ENCODE peak calls at places on chromosomes 7 and 10, in eight cellular contexts. One of them, this sample, is unnamed.

GRCh38 chr10:116796469-116796868 is 52.8 kb upstream of the ENO4 start:
- DNase-seq in Caco-2: peak
- DNase-seq in osteocyte: no peak
- DNase-seq in stimulated activated CD8-positive, alpha-beta memory T cell treated with anti-CD3 and anti-CD28 coated beads, Interleukin-2, amount 100 ng/mL, for 1 hour: no peak
- DNase-seq in fibroblast of the aortic adventitia: no peak
- DNase-seq in uterus: no peak
- DNase-seq in AG09309: no peak
- DNase-seq in A172: no peak
- DNase-seq in this sample: no peak

GRCh38 chr7:6446977-6447588 is 671 bp downstream of the DAGLB start:
- DNase-seq in osteocyte: peak
- DNase-seq in stimulated activated CD8-positive, alpha-beta memory T cell treated with anti-CD3 and anti-CD28 coated beads, Interleukin-2, amount 100 ng/mL, for 1 hour: peak
- DNase-seq in uterus: peak
- DNase-seq in Caco-2: peak
- DNase-seq in A172: peak
- DNase-seq in AG09309: peak
- DNase-seq in fibroblast of the aortic adventitia: peak
- DNase-seq in this sample: peak

GRCh38 chr10:11861341-11861740 is 38.2 kb downstream of the PROSER2 start:
- DNase-seq in AG09309: no peak
- DNase-seq in Caco-2: peak
- DNase-seq in stimulated activated CD8-positive, alpha-beta memory T cell treated with anti-CD3 and anti-CD28 coated beads, Interleukin-2, amount 100 ng/mL, for 1 hour: no peak
- DNase-seq in osteocyte: no peak
- DNase-seq in fibroblast of the aortic adventitia: no peak
- DNase-seq in A172: no peak
- DNase-seq in uterus: no peak
- DNase-seq in this sample: no peak

GRCh38 chr10:26780793-26781601 is 79.8 kb downstream of the ABI1 start:
- DNase-seq in stimulated activated CD8-positive, alpha-beta memory T cell treated with anti-CD3 and anti-CD28 coated beads, Interleukin-2, amount 100 ng/mL, for 1 hour: no peak
- DNase-seq in AG09309: peak
- DNase-seq in fibroblast of the aortic adventitia: peak
- DNase-seq in A172: peak
- DNase-seq in Caco-2: no peak
- DNase-seq in osteocyte: no peak
- DNase-seq in uterus: no peak
- DNase-seq in this sample: peak

GRCh38 chr7:107113866-107114265 is 54.9 kb upstream of the HBP1 start:
- DNase-seq in stimulated activated CD8-positive, alpha-beta memory T cell treated with anti-CD3 and anti-CD28 coated beads, Interleukin-2, amount 100 ng/mL, for 1 hour: no peak
- DNase-seq in osteocyte: no peak
- DNase-seq in A172: no peak
- DNase-seq in Caco-2: no peak
- DNase-seq in uterus: no peak
- DNase-seq in fibroblast of the aortic adventitia: no peak
- DNase-seq in AG09309: no peak
- DNase-seq in this sample: no peak

GRCh38 chr10:12333382-12334185 is 15.8 kb upstream of the CAMK1D start:
- DNase-seq in Caco-2: no peak
- DNase-seq in A172: peak
- DNase-seq in AG09309: peak
- DNase-seq in fibroblast of the aortic adventitia: peak
- DNase-seq in uterus: peak
- DNase-seq in stimulated activated CD8-positive, alpha-beta memory T cell treated with anti-CD3 and anti-CD28 coated beads, Interleukin-2, amount 100 ng/mL, for 1 hour: no peak
- DNase-seq in osteocyte: peak
- DNase-seq in this sample: peak

GRCh38 chr10:126536148-126536547 is 134.3 kb downstream of the C10orf90 start:
- DNase-seq in Caco-2: no peak
- DNase-seq in osteocyte: no peak
- DNase-seq in fibroblast of the aortic adventitia: peak
- DNase-seq in AG09309: no peak
- DNase-seq in stimulated activated CD8-positive, alpha-beta memory T cell treated with anti-CD3 and anti-CD28 coated beads, Interleukin-2, amount 100 ng/mL, for 1 hour: no peak
- DNase-seq in uterus: no peak
- DNase-seq in A172: peak
- DNase-seq in this sample: peak

GRCh38 chr7:571096-572012 is 51.7 kb upstream of the PDGFA start:
- DNase-seq in osteocyte: no peak
- DNase-seq in Caco-2: no peak
- DNase-seq in fibroblast of the aortic adventitia: no peak
- DNase-seq in uterus: no peak
- DNase-seq in A172: no peak
- DNase-seq in stimulated activated CD8-positive, alpha-beta memory T cell treated with anti-CD3 and anti-CD28 coated beads, Interleukin-2, amount 100 ng/mL, for 1 hour: no peak
- DNase-seq in AG09309: no peak
- DNase-seq in this sample: no peak

GRCh38 chr10:51342381-51342780 is 268.1 kb downstream of the PRKG1 start:
- DNase-seq in uterus: no peak
- DNase-seq in AG09309: no peak
- DNase-seq in fibroblast of the aortic adventitia: peak
- DNase-seq in osteocyte: no peak
- DNase-seq in Caco-2: no peak
- DNase-seq in A172: no peak
- DNase-seq in stimulated activated CD8-positive, alpha-beta memory T cell treated with anti-CD3 and anti-CD28 coated beads, Interleukin-2, amount 100 ng/mL, for 1 hour: no peak
- DNase-seq in this sample: no peak

GRCh38 chr7:131935180-131935579 is 378.8 kb upstream of the PODXL start:
- DNase-seq in AG09309: no peak
- DNase-seq in stimulated activated CD8-positive, alpha-beta memory T cell treated with anti-CD3 and anti-CD28 coated beads, Interleukin-2, amount 100 ng/mL, for 1 hour: no peak
- DNase-seq in A172: no peak
- DNase-seq in osteocyte: no peak
- DNase-seq in Caco-2: no peak
- DNase-seq in uterus: no peak
- DNase-seq in fibroblast of the aortic adventitia: no peak
- DNase-seq in this sample: no peak

GRCh38 chr7:151233111-151233701 is 923 bp downstream of the CHPF2 start:
- DNase-seq in osteocyte: no peak
- DNase-seq in fibroblast of the aortic adventitia: peak
- DNase-seq in Caco-2: no peak
- DNase-seq in uterus: no peak
- DNase-seq in AG09309: no peak
- DNase-seq in stimulated activated CD8-positive, alpha-beta memory T cell treated with anti-CD3 and anti-CD28 coated beads, Interleukin-2, amount 100 ng/mL, for 1 hour: peak
- DNase-seq in A172: peak
- DNase-seq in this sample: peak

GRCh38 chr7:131154380-131154779 is 173.3 kb upstream of the MKLN1 start:
- DNase-seq in Caco-2: no peak
- DNase-seq in stimulated activated CD8-positive, alpha-beta memory T cell treated with anti-CD3 and anti-CD28 coated beads, Interleukin-2, amount 100 ng/mL, for 1 hour: no peak
- DNase-seq in AG09309: no peak
- DNase-seq in uterus: no peak
- DNase-seq in fibroblast of the aortic adventitia: no peak
- DNase-seq in osteocyte: no peak
- DNase-seq in A172: no peak
- DNase-seq in this sample: no peak

GRCh38 chr10:17074548-17074860 is 55.1 kb downstream of the CUBN start:
- DNase-seq in stimulated activated CD8-positive, alpha-beta memory T cell treated with anti-CD3 and anti-CD28 coated beads, Interleukin-2, amount 100 ng/mL, for 1 hour: no peak
- DNase-seq in osteocyte: no peak
- DNase-seq in Caco-2: no peak
- DNase-seq in uterus: no peak
- DNase-seq in AG09309: no peak
- DNase-seq in fibroblast of the aortic adventitia: peak
- DNase-seq in A172: peak
- DNase-seq in this sample: peak

GRCh38 chr10:97708976-97709745 is 4.4 kb upstream of the MARVELD1 start:
- DNase-seq in fibroblast of the aortic adventitia: peak
- DNase-seq in AG09309: peak
- DNase-seq in stimulated activated CD8-positive, alpha-beta memory T cell treated with anti-CD3 and anti-CD28 coated beads, Interleukin-2, amount 100 ng/mL, for 1 hour: no peak
- DNase-seq in A172: peak
- DNase-seq in osteocyte: peak
- DNase-seq in Caco-2: peak
- DNase-seq in uterus: peak
- DNase-seq in this sample: peak

GRCh38 chr7:149741629-149742028 is 31.8 kb downstream of the ZNF467 start:
- DNase-seq in A172: no peak
- DNase-seq in Caco-2: no peak
- DNase-seq in osteocyte: no peak
- DNase-seq in stimulated activated CD8-positive, alpha-beta memory T cell treated with anti-CD3 and anti-CD28 coated beads, Interleukin-2, amount 100 ng/mL, for 1 hour: no peak
- DNase-seq in fibroblast of the aortic adventitia: peak
- DNase-seq in uterus: no peak
- DNase-seq in AG09309: peak
- DNase-seq in this sample: peak

GRCh38 chr10:131852161-131852822 is 48.5 kb upstream of the PPP2R2D start:
- DNase-seq in AG09309: no peak
- DNase-seq in osteocyte: peak
- DNase-seq in fibroblast of the aortic adventitia: no peak
- DNase-seq in stimulated activated CD8-positive, alpha-beta memory T cell treated with anti-CD3 and anti-CD28 coated beads, Interleukin-2, amount 100 ng/mL, for 1 hour: no peak
- DNase-seq in A172: no peak
- DNase-seq in uterus: peak
- DNase-seq in Caco-2: peak
- DNase-seq in this sample: no peak

GRCh38 chr7:75998038-75998437 is 3.6 kb upstream of the TMEM120A start:
- DNase-seq in Caco-2: no peak
- DNase-seq in osteocyte: no peak
- DNase-seq in uterus: no peak
- DNase-seq in fibroblast of the aortic adventitia: no peak
- DNase-seq in stimulated activated CD8-positive, alpha-beta memory T cell treated with anti-CD3 and anti-CD28 coated beads, Interleukin-2, amount 100 ng/mL, for 1 hour: no peak
- DNase-seq in A172: no peak
- DNase-seq in AG09309: no peak
- DNase-seq in this sample: no peak

GRCh38 chr10:93612237-93612636 is at the start of gene PDE6C:
- DNase-seq in Caco-2: no peak
- DNase-seq in uterus: no peak
- DNase-seq in fibroblast of the aortic adventitia: no peak
- DNase-seq in A172: no peak
- DNase-seq in AG09309: no peak
- DNase-seq in osteocyte: no peak
- DNase-seq in stimulated activated CD8-positive, alpha-beta memory T cell treated with anti-CD3 and anti-CD28 coated beads, Interleukin-2, amount 100 ng/mL, for 1 hour: no peak
- DNase-seq in this sample: no peak

GRCh38 chr7:952548-953441 is 1.7 kb downstream of the ADAP1 start:
- DNase-seq in fibroblast of the aortic adventitia: no peak
- DNase-seq in Caco-2: no peak
- DNase-seq in A172: no peak
- DNase-seq in AG09309: no peak
- DNase-seq in uterus: no peak
- DNase-seq in osteocyte: no peak
- DNase-seq in stimulated activated CD8-positive, alpha-beta memory T cell treated with anti-CD3 and anti-CD28 coated beads, Interleukin-2, amount 100 ng/mL, for 1 hour: no peak
- DNase-seq in this sample: no peak

GRCh38 chr7:96285579-96285978 is 36.3 kb downstream of the SLC25A13 start:
- DNase-seq in stimulated activated CD8-positive, alpha-beta memory T cell treated with anti-CD3 and anti-CD28 coated beads, Interleukin-2, amount 100 ng/mL, for 1 hour: no peak
- DNase-seq in uterus: no peak
- DNase-seq in osteocyte: no peak
- DNase-seq in fibroblast of the aortic adventitia: no peak
- DNase-seq in AG09309: no peak
- DNase-seq in A172: no peak
- DNase-seq in Caco-2: no peak
- DNase-seq in this sample: no peak

GRCh38 chr10:93259126-93259525 is 185.4 kb downstream of the CYP26A1 start:
- DNase-seq in A172: no peak
- DNase-seq in uterus: no peak
- DNase-seq in AG09309: no peak
- DNase-seq in osteocyte: no peak
- DNase-seq in stimulated activated CD8-positive, alpha-beta memory T cell treated with anti-CD3 and anti-CD28 coated beads, Interleukin-2, amount 100 ng/mL, for 1 hour: no peak
- DNase-seq in fibroblast of the aortic adventitia: peak
- DNase-seq in Caco-2: no peak
- DNase-seq in this sample: peak

GRCh38 chr7:30281791-30282190 is 2.6 kb upstream of the ZNRF2 start:
- DNase-seq in AG09309: no peak
- DNase-seq in Caco-2: peak
- DNase-seq in osteocyte: no peak
- DNase-seq in fibroblast of the aortic adventitia: no peak
- DNase-seq in A172: no peak
- DNase-seq in uterus: no peak
- DNase-seq in stimulated activated CD8-positive, alpha-beta memory T cell treated with anti-CD3 and anti-CD28 coated beads, Interleukin-2, amount 100 ng/mL, for 1 hour: no peak
- DNase-seq in this sample: no peak

GRCh38 chr7:99419323-99420021 is 10.7 kb downstream of the BUD31 start:
- DNase-seq in Caco-2: no peak
- DNase-seq in osteocyte: no peak
- DNase-seq in uterus: no peak
- DNase-seq in A172: no peak
- DNase-seq in stimulated activated CD8-positive, alpha-beta memory T cell treated with anti-CD3 and anti-CD28 coated beads, Interleukin-2, amount 100 ng/mL, for 1 hour: no peak
- DNase-seq in AG09309: no peak
- DNase-seq in fibroblast of the aortic adventitia: no peak
- DNase-seq in this sample: no peak

GRCh38 chr7:134024729-134025128 is 102.4 kb upstream of the LRGUK start:
- DNase-seq in stimulated activated CD8-positive, alpha-beta memory T cell treated with anti-CD3 and anti-CD28 coated beads, Interleukin-2, amount 100 ng/mL, for 1 hour: no peak
- DNase-seq in A172: no peak
- DNase-seq in osteocyte: no peak
- DNase-seq in Caco-2: no peak
- DNase-seq in uterus: no peak
- DNase-seq in AG09309: no peak
- DNase-seq in fibroblast of the aortic adventitia: peak
- DNase-seq in this sample: peak

GRCh38 chr10:11631890-11632587 is 20.6 kb upstream of the USP6NL start:
- DNase-seq in Caco-2: no peak
- DNase-seq in A172: peak
- DNase-seq in stimulated activated CD8-positive, alpha-beta memory T cell treated with anti-CD3 and anti-CD28 coated beads, Interleukin-2, amount 100 ng/mL, for 1 hour: no peak
- DNase-seq in osteocyte: no peak
- DNase-seq in uterus: no peak
- DNase-seq in AG09309: no peak
- DNase-seq in fibroblast of the aortic adventitia: no peak
- DNase-seq in this sample: no peak

GRCh38 chr10:89327803-89328441 is at the start of gene IFIT3:
- DNase-seq in uterus: peak
- DNase-seq in A172: peak
- DNase-seq in osteocyte: no peak
- DNase-seq in AG09309: peak
- DNase-seq in fibroblast of the aortic adventitia: peak
- DNase-seq in Caco-2: no peak
- DNase-seq in stimulated activated CD8-positive, alpha-beta memory T cell treated with anti-CD3 and anti-CD28 coated beads, Interleukin-2, amount 100 ng/mL, for 1 hour: no peak
- DNase-seq in this sample: peak

GRCh38 chr10:15370212-15370740 is 813 bp downstream of the FAM171A1 start:
- DNase-seq in A172: no peak
- DNase-seq in fibroblast of the aortic adventitia: peak
- DNase-seq in osteocyte: peak
- DNase-seq in uterus: peak
- DNase-seq in stimulated activated CD8-positive, alpha-beta memory T cell treated with anti-CD3 and anti-CD28 coated beads, Interleukin-2, amount 100 ng/mL, for 1 hour: no peak
- DNase-seq in AG09309: no peak
- DNase-seq in Caco-2: peak
- DNase-seq in this sample: peak

GRCh38 chr7:1846331-1847065 is 176.4 kb downstream of the ELFN1 start:
- DNase-seq in uterus: no peak
- DNase-seq in fibroblast of the aortic adventitia: no peak
- DNase-seq in A172: no peak
- DNase-seq in Caco-2: no peak
- DNase-seq in osteocyte: no peak
- DNase-seq in AG09309: no peak
- DNase-seq in stimulated activated CD8-positive, alpha-beta memory T cell treated with anti-CD3 and anti-CD28 coated beads, Interleukin-2, amount 100 ng/mL, for 1 hour: no peak
- DNase-seq in this sample: no peak

GRCh38 chr10:15453921-15454320 is 82.8 kb upstream of the FAM171A1 start:
- DNase-seq in fibroblast of the aortic adventitia: no peak
- DNase-seq in uterus: no peak
- DNase-seq in A172: no peak
- DNase-seq in stimulated activated CD8-positive, alpha-beta memory T cell treated with anti-CD3 and anti-CD28 coated beads, Interleukin-2, amount 100 ng/mL, for 1 hour: no peak
- DNase-seq in Caco-2: no peak
- DNase-seq in AG09309: no peak
- DNase-seq in osteocyte: no peak
- DNase-seq in this sample: no peak

GRCh38 chr7:1691601-1692499 is 21.8 kb downstream of the ELFN1 start:
- DNase-seq in AG09309: no peak
- DNase-seq in A172: peak
- DNase-seq in uterus: no peak
- DNase-seq in fibroblast of the aortic adventitia: no peak
- DNase-seq in stimulated activated CD8-positive, alpha-beta memory T cell treated with anti-CD3 and anti-CD28 coated beads, Interleukin-2, amount 100 ng/mL, for 1 hour: no peak
- DNase-seq in osteocyte: no peak
- DNase-seq in Caco-2: peak
- DNase-seq in this sample: no peak

GRCh38 chr7:121544726-121545125 is 148.6 kb upstream of the FAM3C start:
- DNase-seq in osteocyte: no peak
- DNase-seq in Caco-2: no peak
- DNase-seq in fibroblast of the aortic adventitia: peak
- DNase-seq in uterus: no peak
- DNase-seq in A172: peak
- DNase-seq in AG09309: peak
- DNase-seq in stimulated activated CD8-positive, alpha-beta memory T cell treated with anti-CD3 and anti-CD28 coated beads, Interleukin-2, amount 100 ng/mL, for 1 hour: no peak
- DNase-seq in this sample: peak

GRCh38 chr10:73810735-73811465 is 498 bp downstream of the NDST2 start:
- DNase-seq in uterus: no peak
- DNase-seq in Caco-2: no peak
- DNase-seq in stimulated activated CD8-positive, alpha-beta memory T cell treated with anti-CD3 and anti-CD28 coated beads, Interleukin-2, amount 100 ng/mL, for 1 hour: peak
- DNase-seq in AG09309: no peak
- DNase-seq in osteocyte: no peak
- DNase-seq in A172: no peak
- DNase-seq in fibroblast of the aortic adventitia: peak
- DNase-seq in this sample: peak

GRCh38 chr7:79949778-79950177 is 184.9 kb upstream of the GNAI1 start:
- DNase-seq in AG09309: no peak
- DNase-seq in Caco-2: no peak
- DNase-seq in uterus: no peak
- DNase-seq in stimulated activated CD8-positive, alpha-beta memory T cell treated with anti-CD3 and anti-CD28 coated beads, Interleukin-2, amount 100 ng/mL, for 1 hour: no peak
- DNase-seq in A172: no peak
- DNase-seq in fibroblast of the aortic adventitia: no peak
- DNase-seq in osteocyte: no peak
- DNase-seq in this sample: no peak

GRCh38 chr7:40463449-40463848 is 328.6 kb downstream of the SUGCT start:
- DNase-seq in AG09309: no peak
- DNase-seq in osteocyte: no peak
- DNase-seq in fibroblast of the aortic adventitia: no peak
- DNase-seq in Caco-2: no peak
- DNase-seq in uterus: no peak
- DNase-seq in A172: no peak
- DNase-seq in stimulated activated CD8-positive, alpha-beta memory T cell treated with anti-CD3 and anti-CD28 coated beads, Interleukin-2, amount 100 ng/mL, for 1 hour: no peak
- DNase-seq in this sample: no peak